ENCODE peak calls at places on chromosomes 11 and 22, in five cellular contexts. A is AG10803; R is HCEC 1CT; C is T-cell; L is stimulated activated CD4-positive, alpha-beta T cell treated with anti-CD3 and anti-CD28 coated beads, Interleukin-1b, Interleukin-23, amount 100 ng/mL, for 48 hours. W is an unnamed sample.

GRCh38 chr11:44849424-44849823 is 101.3 kb downstream of the TP53I11 start:
- DNase-seq in A (no peak), R (no peak), C (no peak), L (no peak), W (no peak)

GRCh38 chr11:46912526-46913150 is 5.7 kb downstream of the LRP4 start:
- DNase-seq in A (no peak), R (no peak), C (no peak), L (no peak), W (no peak)

GRCh38 chr11:16494918-16495691 is 138.8 kb upstream of the SOX6 start:
- DNase-seq in A (no peak), R (no peak), C (no peak), L (no peak), W (no peak)

GRCh38 chr22:26364066-26365015 is 64.7 kb upstream of the ASPHD2 start:
- DNase-seq in A (peak), R (peak), C (peak), L (peak), W (peak)

GRCh38 chr11:45158210-45158644 is 11.8 kb downstream of the PRDM11 start:
- DNase-seq in A (no peak), R (no peak), C (no peak), L (no peak), W (no peak)

GRCh38 chr11:78798567-78799170 is 224.0 kb upstream of the NARS2 start:
- DNase-seq in A (peak), R (peak), C (no peak), L (peak), W (peak)

GRCh38 chr11:2567026-2567671 is 122.3 kb downstream of the KCNQ1 start:
- DNase-seq in A (no peak), R (no peak), C (no peak), L (no peak), W (no peak)

GRCh38 chr22:23276656-23277582 is 96.6 kb downstream of the BCR start:
- DNase-seq in A (no peak), R (no peak), C (no peak), L (no peak), W (no peak)

GRCh38 chr11:64095949-64096348 is 60.2 kb downstream of the FLRT1 start:
- DNase-seq in A (no peak), R (no peak), C (no peak), L (no peak), W (no peak)

GRCh38 chr11:48001438-48002021 is 21.2 kb downstream of the PTPRJ start:
- DNase-seq in A (peak), R (peak), C (peak), L (peak), W (no peak)

W was measured in left cardiac atrium.